ENCODE peak calls at places on chromosomes 6 and 20, in six cellular contexts. A, G, N, R, V and P are unnamed samples.

GRCh38 chr6:19896580-19897010 is 59.4 kb downstream of the ID4 start:
- DNase-seq in R (no peak), G (no peak), A (no peak), N (no peak), V (no peak), P (no peak)

GRCh38 chr6:22248513-22249308 is 48.1 kb downstream of the PRL start:
- DNase-seq in G (peak), V (no peak), A (no peak), N (peak), R (no peak), P (no peak)

GRCh38 chr6:169779092-169779815 is 27.8 kb downstream of the ERMARD start:
- DNase-seq in R (no peak), A (no peak), N (no peak), V (peak), G (no peak), P (peak)

GRCh38 chr6:160057080-160057479 is 64.5 kb upstream of the SLC22A1 start:
- DNase-seq in A (no peak), G (no peak), R (no peak), V (no peak), N (no peak), P (no peak)

GRCh38 chr6:14265049-14266021 is 147.8 kb downstream of the CD83 start:
- DNase-seq in N (no peak), R (peak), G (no peak), V (no peak), A (no peak), P (no peak)

GRCh38 chr6:116389357-116389756 is 18.6 kb downstream of the DSE start:
- DNase-seq in V (no peak), A (no peak), N (no peak), G (no peak), R (no peak), P (no peak)

GRCh38 chr20:44981736-44982406 is 15.6 kb downstream of the STK4 start:
- DNase-seq in G (no peak), N (no peak), R (no peak), V (no peak), A (no peak), P (no peak)

GRCh38 chr6:170224694-170225660 is 65.9 kb downstream of the DLL1 start:
- DNase-seq in G (peak), V (peak), N (peak), A (no peak), R (peak), P (no peak)

GRCh38 chr6:157274471-157275226 is 48.7 kb downstream of the TMEM242 start:
- DNase-seq in A (peak), R (peak), N (peak), V (peak), G (peak), P (peak)

GRCh38 chr6:159594750-159595117 is 98.3 kb downstream of the SOD2 start:
- DNase-seq in R (no peak), G (peak), V (no peak), N (peak), A (no peak), P (no peak)

GRCh38 chr20:20271277-20271676 is 96.6 kb upstream of the INSM1 start:
- DNase-seq in N (no peak), R (no peak), G (no peak), V (no peak), A (no peak), P (no peak)

GRCh38 chr6:113882341-113882740 is 25.2 kb downstream of the MARCKS start:
- DNase-seq in R (no peak), V (no peak), G (no peak), N (no peak), A (no peak), P (no peak)

GRCh38 chr6:99349620-99350141 is at the start of gene FAXC:
- DNase-seq in G (peak), N (peak), A (peak), V (peak), R (peak), P (peak)

GRCh38 chr20:58553841-58554240 is 38.6 kb upstream of the APCDD1L start:
- DNase-seq in R (no peak), V (no peak), G (peak), N (no peak), A (no peak), P (peak)

GRCh38 chr6:31545291-31545690 is 1.1 kb downstream of the ATP6V1G2 start:
- DNase-seq in G (no peak), R (no peak), N (no peak), A (no peak), V (no peak), P (no peak)
- H4K91ac ChIP-seq in G (no peak), R (no peak), N (no peak), A (no peak), V (no peak), P (no peak)

DNA sequence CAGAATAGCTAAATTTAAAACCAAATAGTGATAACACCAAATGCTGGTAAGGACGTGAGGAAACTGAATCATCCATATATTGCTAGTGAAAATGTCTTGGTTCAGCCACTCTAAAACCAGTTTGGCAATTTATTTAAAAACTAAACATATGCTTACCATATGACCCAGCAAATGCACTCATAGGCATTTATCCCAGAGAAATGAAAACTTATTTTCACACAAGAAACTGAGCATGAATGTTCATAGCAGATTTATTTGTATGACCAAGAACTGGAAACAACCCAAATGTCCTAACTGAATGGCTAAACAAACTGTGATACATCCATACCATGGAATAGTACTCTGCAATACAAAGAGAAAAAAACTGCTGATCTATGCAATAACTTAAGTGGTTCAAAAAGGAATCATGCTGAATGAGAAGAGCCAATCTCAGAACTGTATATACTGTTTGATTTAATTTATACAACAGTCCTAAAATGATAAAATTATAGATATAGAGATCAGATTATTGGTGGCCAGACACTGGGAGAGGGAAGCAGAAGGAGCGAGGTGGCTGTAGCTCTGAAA is 115.6 kb upstream of the ADGRF1 start:
- DNase-seq in R (no peak), V (no peak), N (peak), G (peak), A (no peak), P (no peak)
- H2BK120ac ChIP-seq in R (no peak), V (no peak), N (no peak), G (no peak), A (no peak), P (no peak)

GRCh38 chr6:108658174-108658573 is 97.5 kb downstream of the FOXO3 start:
- DNase-seq in R (no peak), A (no peak), N (no peak), V (no peak), G (no peak), P (no peak)
- H4K91ac ChIP-seq in R (no peak), A (no peak), N (no peak), V (peak), G (no peak), P (no peak)

DNA sequence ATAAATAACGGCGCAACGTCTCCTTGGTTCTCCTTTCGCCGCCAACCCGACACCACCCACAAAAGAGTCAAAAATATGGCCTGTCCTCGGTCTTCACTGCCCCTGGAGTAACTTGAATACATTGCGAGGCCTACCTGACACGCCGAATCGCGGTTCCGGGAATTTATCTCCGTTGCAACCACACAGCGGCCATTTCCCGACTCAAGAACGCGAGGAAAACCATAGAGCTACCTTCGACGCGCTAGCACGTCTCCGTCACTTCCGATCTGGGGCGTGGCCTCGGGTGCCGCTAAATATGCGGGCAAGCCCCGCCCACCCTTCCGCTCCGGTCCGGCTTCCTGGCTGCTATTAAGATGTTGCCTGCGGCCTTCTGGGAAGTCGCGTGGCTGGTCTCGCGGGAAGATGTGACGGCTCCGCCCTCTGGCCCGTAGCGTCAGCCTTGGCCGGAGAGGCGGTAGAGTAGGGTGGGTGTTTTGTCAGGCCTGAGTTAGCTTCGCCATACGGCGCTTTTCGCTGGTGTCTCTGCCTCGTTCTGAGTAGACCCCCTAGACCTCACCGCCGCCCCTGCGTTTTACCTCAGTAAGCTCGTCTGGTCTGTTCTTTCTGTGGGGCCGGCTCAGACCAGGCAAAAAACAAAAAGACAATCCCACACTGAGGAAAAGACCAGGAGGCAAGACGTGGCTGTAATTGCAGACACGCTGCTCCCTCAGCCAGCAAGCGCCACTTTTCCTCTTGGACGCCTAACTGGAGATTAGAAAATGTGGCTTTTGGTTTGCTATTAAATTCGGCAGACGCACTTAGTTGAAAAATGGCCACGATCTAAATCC is at the start of gene BCLAF1:
- DNase-seq in R (peak), V (peak), N (peak), G (peak), A (peak), P (peak)
- H2BK120ac ChIP-seq in R (no peak), V (peak), N (peak), G (peak), A (no peak), P (peak)

GRCh38 chr6:43871284-43871683 is 101.3 kb downstream of the VEGFA start:
- DNase-seq in R (no peak), A (no peak), V (no peak), N (no peak), G (no peak), P (no peak)

GRCh38 chr6:43871933-43872332 is 101.9 kb downstream of the VEGFA start:
- DNase-seq in A (no peak), G (no peak), V (no peak), N (no peak), R (no peak), P (no peak)

GRCh38 chr6:43869792-43870659 is 100.0 kb downstream of the VEGFA start:
- DNase-seq in G (no peak), N (no peak), A (no peak), V (no peak), R (no peak), P (no peak)

GRCh38 chr6:43869091-43869710 is 99.2 kb downstream of the VEGFA start:
- DNase-seq in V (no peak), R (no peak), A (no peak), G (no peak), N (no peak), P (no peak)

DNA sequence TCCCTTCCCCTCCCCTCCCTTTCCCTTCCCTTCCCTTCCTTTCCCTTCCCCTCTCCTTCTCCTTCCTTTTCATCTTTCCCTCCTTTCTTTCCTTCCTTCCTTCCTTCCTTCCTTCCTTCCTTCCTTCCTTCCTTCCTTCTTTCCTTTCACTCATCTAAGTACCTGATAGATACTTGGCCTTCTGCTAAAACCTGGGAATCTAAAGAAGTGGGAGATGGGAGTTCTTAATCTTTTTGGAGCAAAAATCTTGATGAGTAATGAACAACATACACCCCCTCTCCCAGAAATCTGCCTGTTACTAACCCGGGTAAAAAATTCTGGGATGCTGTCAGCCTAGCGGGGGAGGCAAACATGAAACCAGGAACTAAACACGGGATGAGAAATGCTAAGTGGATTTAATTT is 100.7 kb downstream of the VEGFA start:
- DNase-seq in N (no peak), R (no peak), V (no peak), G (peak), A (no peak), P (no peak)
- H4K91ac ChIP-seq in N (no peak), R (no peak), V (no peak), G (no peak), A (no peak), P (no peak)

GRCh38 chr6:6724319-6725119 is 136.0 kb downstream of the LY86 start:
- DNase-seq in A (peak), V (peak), N (peak), R (peak), G (peak), P (peak)
- H2BK120ac ChIP-seq in A (no peak), V (peak), N (peak), R (peak), G (peak), P (no peak)